ENCODE peak calls at places on chromosomes 11 and 22, in four cellular contexts. One of them, this sample, is unnamed.

GRCh38 chr11:26930518-26931247 is 63.2 kb upstream of the FIBIN start:
- DNase-seq in heart left ventricle: no peak
- DNase-seq in HCT116: no peak
- DNase-seq in tibial nerve: no peak
- DNase-seq in this sample: no peak

GRCh38 chr11:74739546-74740270 is 8.5 kb upstream of the CHRDL2 start:
- DNase-seq in tibial nerve: no peak
- DNase-seq in heart left ventricle: no peak
- DNase-seq in HCT116: peak; percentile 41
- DNase-seq in this sample: peak; percentile 73

GRCh38 chr11:27204527-27204926 is 158.5 kb downstream of the CCDC34 start:
- DNase-seq in heart left ventricle: no peak
- DNase-seq in tibial nerve: no peak
- DNase-seq in HCT116: peak; percentile 15
- DNase-seq in this sample: peak; percentile 54

GRCh38 chr11:46918778-46919513 is 596 bp upstream of the LRP4 start:
- DNase-seq in heart left ventricle: no peak
- DNase-seq in tibial nerve: no peak
- DNase-seq in HCT116: no peak
- DNase-seq in this sample: peak; percentile 57

GRCh38 chr11:32586576-32587190 is 3.1 kb downstream of the EIF3M start:
- DNase-seq in tibial nerve: no peak
- DNase-seq in HCT116: peak; percentile 29
- DNase-seq in heart left ventricle: no peak
- DNase-seq in this sample: no peak

GRCh38 chr11:63985812-63986155 is 454 bp upstream of the OTUB1 start:
- DNase-seq in heart left ventricle: no peak
- DNase-seq in tibial nerve: no peak
- DNase-seq in HCT116: no peak
- DNase-seq in this sample: no peak

GRCh38 chr22:24007253-24008021 is 2.2 kb upstream of the GSTT4 start:
- DNase-seq in heart left ventricle: no peak
- DNase-seq in HCT116: no peak
- DNase-seq in tibial nerve: no peak
- DNase-seq in this sample: no peak

GRCh38 chr11:123413636-123414035 is 16.4 kb upstream of the GRAMD1B start:
- DNase-seq in HCT116: no peak
- DNase-seq in tibial nerve: no peak
- DNase-seq in heart left ventricle: no peak
- DNase-seq in this sample: no peak

GRCh38 chr11:14254533-14255530 is 104.2 kb downstream of the RRAS2 start:
- DNase-seq in tibial nerve: no peak
- DNase-seq in heart left ventricle: no peak
- DNase-seq in HCT116: no peak
- DNase-seq in this sample: no peak

GRCh38 chr11:63767415-63768231 is 952 bp downstream of the ZFTA start:
- DNase-seq in heart left ventricle: peak; percentile 79
- DNase-seq in tibial nerve: peak; percentile 73
- DNase-seq in HCT116: peak; percentile 38
- DNase-seq in this sample: peak; percentile 90

GRCh38 chr11:7143908-7144307 is 55.1 kb downstream of the RBMXL2 start:
- DNase-seq in HCT116: peak; percentile 8
- DNase-seq in tibial nerve: no peak
- DNase-seq in heart left ventricle: no peak
- DNase-seq in this sample: no peak

GRCh38 chr11:63999349-64000025 is 13.2 kb downstream of the OTUB1 start:
- DNase-seq in tibial nerve: no peak
- DNase-seq in HCT116: no peak
- DNase-seq in heart left ventricle: no peak
- DNase-seq in this sample: peak; percentile 92

GRCh38 chr11:116536416-116536815 is 236.4 kb downstream of the BUD13 start:
- DNase-seq in heart left ventricle: no peak
- DNase-seq in tibial nerve: no peak
- DNase-seq in HCT116: no peak
- DNase-seq in this sample: no peak

GRCh38 chr22:17422736-17423343 is 53.6 kb downstream of the CECR2 start:
- DNase-seq in heart left ventricle: no peak
- DNase-seq in HCT116: no peak
- DNase-seq in tibial nerve: no peak
- DNase-seq in this sample: no peak

GRCh38 chr22:47034905-47035419 is 272.5 kb downstream of the TBC1D22A start:
- DNase-seq in heart left ventricle: no peak
- DNase-seq in HCT116: no peak
- DNase-seq in tibial nerve: no peak
- DNase-seq in this sample: no peak

GRCh38 chr11:2375341-2375853 is 1.7 kb upstream of the CD81 start:
- DNase-seq in heart left ventricle: peak; percentile 85
- DNase-seq in HCT116: no peak
- DNase-seq in tibial nerve: no peak
- DNase-seq in this sample: no peak

GRCh38 chr11:74162688-74163467 is 7.9 kb downstream of the C2CD3 start:
- DNase-seq in heart left ventricle: no peak
- DNase-seq in tibial nerve: no peak
- DNase-seq in HCT116: no peak
- DNase-seq in this sample: no peak

GRCh38 chr11:14435717-14436116 is 63.9 kb downstream of the COPB1 start:
- DNase-seq in tibial nerve: no peak
- DNase-seq in heart left ventricle: no peak
- DNase-seq in HCT116: no peak
- DNase-seq in this sample: no peak

GRCh38 chr22:37519268-37520195 is at the start of gene CARD10:
- DNase-seq in heart left ventricle: no peak
- DNase-seq in HCT116: no peak
- DNase-seq in tibial nerve: no peak
- DNase-seq in this sample: no peak
- H3K27ac ChIP-seq in heart left ventricle: peak within 1 kb of the TSS; percentile 91
- H3K27ac ChIP-seq in HCT116: peak within 1 kb of the TSS; percentile 68
- H3K27ac ChIP-seq in tibial nerve: peak within 1 kb of the TSS; percentile 89
- H3K27ac ChIP-seq in this sample: no peak within 1 kb of the TSS

GRCh38 chr11:124766156-124766555 is 4.1 kb upstream of the ESAM start:
- DNase-seq in tibial nerve: no peak
- DNase-seq in HCT116: no peak
- DNase-seq in heart left ventricle: no peak
- DNase-seq in this sample: no peak

GRCh38 chr11:124768914-124769313 is 6.8 kb upstream of the ESAM start:
- DNase-seq in HCT116: no peak
- DNase-seq in heart left ventricle: no peak
- DNase-seq in tibial nerve: no peak
- DNase-seq in this sample: no peak

DNA sequence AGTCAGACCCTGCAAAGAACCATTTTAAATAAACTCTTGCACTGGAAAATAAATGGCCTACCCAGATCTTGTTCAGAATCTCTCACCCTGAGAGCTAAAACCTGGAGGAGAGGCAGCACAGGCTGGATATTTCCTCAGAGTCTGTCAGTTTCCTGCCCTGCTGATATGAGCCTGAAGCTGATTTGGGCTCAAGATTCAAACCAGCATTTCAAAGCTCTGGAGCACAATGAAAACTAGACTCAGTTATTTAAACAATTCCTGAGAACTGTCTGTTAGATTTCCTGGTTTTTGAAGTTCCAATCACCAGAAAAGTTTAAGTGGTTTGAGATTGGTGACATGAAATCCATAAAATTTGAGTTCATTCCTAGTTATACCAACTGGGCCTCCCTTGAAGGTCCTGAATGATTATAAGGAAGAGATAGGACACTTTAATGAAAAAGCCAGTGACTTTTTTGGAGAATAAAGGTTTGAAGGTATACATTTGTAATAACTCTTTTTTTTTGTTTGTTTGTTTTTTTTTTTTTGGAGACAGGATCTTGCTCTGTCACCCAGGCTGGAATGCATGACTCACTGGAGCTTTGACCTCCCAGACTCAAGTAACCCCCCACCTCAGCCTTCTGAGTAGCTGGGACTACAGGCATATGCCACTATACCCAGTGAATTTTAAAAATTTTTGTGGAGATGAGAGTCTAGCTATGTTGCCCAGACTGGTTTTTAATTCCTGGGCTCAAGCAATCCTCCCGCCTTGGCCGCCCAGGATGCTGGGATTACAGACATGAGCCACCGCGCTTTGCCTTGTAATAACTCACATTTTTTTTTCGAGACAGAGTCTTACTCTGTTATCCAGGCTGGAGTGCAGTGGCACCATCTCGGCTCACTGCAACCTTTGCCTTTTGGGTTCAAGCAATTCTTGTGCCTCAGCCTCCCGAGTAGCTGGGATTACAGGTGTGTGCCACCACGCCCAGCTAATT is 8.0 kb upstream of the ESAM start:
- DNase-seq in heart left ventricle: no peak
- DNase-seq in tibial nerve: no peak
- DNase-seq in HCT116: peak; percentile 35
- DNase-seq in this sample: no peak
- H3K27ac ChIP-seq in heart left ventricle: no peak overlapping the region
- H3K27ac ChIP-seq in tibial nerve: no peak overlapping the region
- H3K27ac ChIP-seq in HCT116: peak overlapping the region; percentile 75
- H3K27ac ChIP-seq in this sample: no peak overlapping the region

DNA sequence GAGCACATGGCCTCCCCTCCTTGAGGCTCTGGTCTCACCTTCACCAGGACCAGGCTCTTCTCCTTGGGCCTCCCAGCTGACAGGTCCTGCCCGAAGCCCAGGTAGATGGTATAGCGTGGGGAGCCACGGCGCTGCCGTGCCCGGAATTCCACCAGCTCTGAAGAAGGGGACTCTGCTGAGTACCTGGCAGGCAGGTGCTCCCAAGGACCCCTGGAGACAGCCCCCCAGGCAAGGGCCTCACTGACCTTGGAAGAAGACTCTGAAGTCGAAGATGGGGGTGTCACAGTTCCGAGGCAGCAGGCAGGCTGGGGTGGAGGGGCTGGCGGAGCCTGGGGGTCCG is 2.8 kb downstream of the IRF7 start:
- DNase-seq in tibial nerve: no peak
- DNase-seq in heart left ventricle: no peak
- DNase-seq in HCT116: no peak
- DNase-seq in this sample: no peak
- H3K27ac ChIP-seq in tibial nerve: no peak overlapping the region
- H3K27ac ChIP-seq in heart left ventricle: no peak overlapping the region
- H3K27ac ChIP-seq in HCT116: peak overlapping the region; percentile 47
- H3K27ac ChIP-seq in this sample: no peak overlapping the region

GRCh38 chr22:44363214-44363979 is 50.6 kb upstream of the SHISAL1 start:
- DNase-seq in HCT116: no peak
- DNase-seq in heart left ventricle: peak; percentile 92
- DNase-seq in tibial nerve: peak; percentile 69
- DNase-seq in this sample: no peak

GRCh38 chr22:44361391-44362126 is 48.8 kb upstream of the SHISAL1 start:
- DNase-seq in heart left ventricle: peak; percentile 21
- DNase-seq in tibial nerve: no peak
- DNase-seq in HCT116: no peak
- DNase-seq in this sample: no peak

GRCh38 chr22:44363980-44364749 is 51.4 kb upstream of the SHISAL1 start:
- DNase-seq in heart left ventricle: peak; percentile 79
- DNase-seq in tibial nerve: no peak
- DNase-seq in HCT116: no peak
- DNase-seq in this sample: no peak

GRCh38 chr22:44360686-44361381 is 48.1 kb upstream of the SHISAL1 start:
- DNase-seq in tibial nerve: no peak
- DNase-seq in HCT116: no peak
- DNase-seq in heart left ventricle: peak; percentile 65
- DNase-seq in this sample: no peak

GRCh38 chr22:44362249-44363040 is 49.7 kb upstream of the SHISAL1 start:
- DNase-seq in HCT116: no peak
- DNase-seq in tibial nerve: no peak
- DNase-seq in heart left ventricle: no peak
- DNase-seq in this sample: no peak
- H3K27ac ChIP-seq in HCT116: no peak overlapping the region
- H3K27ac ChIP-seq in tibial nerve: peak overlapping the region; percentile 64
- H3K27ac ChIP-seq in heart left ventricle: no peak overlapping the region
- H3K27ac ChIP-seq in this sample: no peak overlapping the region

This sample was measured in H9.